ENCODE peak calls at places on chromosomes 11 and 22, in five cellular contexts. S is ACHN, X is substantia nigra, I is NCI-H1930, U is cardiac fibroblast. M is an unnamed sample.

GRCh38 chr11:86606849-86607481 is 65.5 kb downstream of the ME3 start:
- DNase-seq in I (no peak), U (peak), S (no peak), X (no peak), M (peak)

GRCh38 chr22:44229331-44229730 is 48.6 kb downstream of the PARVG start:
- DNase-seq in I (no peak), X (no peak), S (no peak), U (peak), M (no peak)

GRCh38 chr11:132895340-132895739 is 637.0 kb downstream of the OPCML start:
- DNase-seq in X (no peak), U (peak), I (no peak), S (no peak), M (no peak)

GRCh38 chr11:58285483-58286040 is 17.5 kb upstream of the OR10W1 start:
- DNase-seq in I (no peak), X (no peak), U (no peak), S (no peak), M (no peak)

GRCh38 chr22:49638788-49639187 is 188.9 kb downstream of the BRD1 start:
- DNase-seq in S (peak), I (no peak), U (no peak), X (peak), M (no peak)

GRCh38 chr11:67312187-67313021 is 9.1 kb downstream of the SSH3 start:
- DNase-seq in S (no peak), I (no peak), X (peak), U (no peak), M (no peak)

GRCh38 chr11:71447791-71448256 is 369 bp downstream of the DHCR7 start:
- DNase-seq in U (no peak), X (no peak), S (no peak), I (no peak), M (no peak)

GRCh38 chr11:28729339-28729738 is 621.2 kb downstream of the METTL15 start:
- DNase-seq in U (no peak), X (no peak), I (no peak), S (no peak), M (no peak)

GRCh38 chr22:48579035-48579914 is 1248.4 kb downstream of the BRD1 start:
- DNase-seq in U (no peak), S (no peak), X (no peak), I (no peak), M (no peak)

GRCh38 chr11:30902929-30903328 is 316.8 kb upstream of the MPPED2 start:
- DNase-seq in S (no peak), I (no peak), U (no peak), X (no peak), M (no peak)

GRCh38 chr11:57560146-57560545 is 7.3 kb downstream of the UBE2L6 start:
- DNase-seq in U (no peak), I (no peak), S (no peak), X (no peak), M (no peak)

GRCh38 chr11:34481307-34481706 is 32.3 kb downstream of the ELF5 start:
- DNase-seq in U (no peak), S (no peak), X (no peak), I (no peak), M (no peak)

GRCh38 chr22:46011627-46012181 is 34.7 kb upstream of the WNT7B start:
- DNase-seq in S (no peak), X (no peak), U (no peak), I (no peak), M (no peak)

GRCh38 chr11:19918302-19919049 is 205.8 kb downstream of the NAV2 start:
- DNase-seq in X (no peak), S (no peak), I (no peak), U (peak), M (peak)

GRCh38 chr11:78313181-78313788 is 104.3 kb downstream of the GAB2 start:
- DNase-seq in I (no peak), X (peak), U (peak), S (no peak), M (peak)

GRCh38 chr22:41538583-41538982 is 5.7 kb downstream of the POLR3H start:
- DNase-seq in S (no peak), U (no peak), X (no peak), I (no peak), M (no peak)

GRCh38 chr22:43302462-43303109 is 40.6 kb downstream of the SCUBE1 start:
- DNase-seq in I (no peak), U (no peak), X (no peak), S (no peak), M (no peak)

GRCh38 chr11:70535191-70535971 is 137.1 kb downstream of the CTTN start:
- DNase-seq in X (no peak), U (no peak), I (no peak), S (no peak), M (no peak)

GRCh38 chr11:4102711-4103110 is 8.1 kb downstream of the RRM1 start:
- DNase-seq in U (no peak), S (no peak), X (no peak), I (no peak), M (no peak)

GRCh38 chr11:70505761-70506657 is 107.7 kb downstream of the CTTN start:
- DNase-seq in U (no peak), I (no peak), X (no peak), S (no peak), M (no peak)

GRCh38 chr11:612201-612960 is 3.4 kb downstream of the IRF7 start:
- DNase-seq in U (peak), S (peak), I (no peak), X (no peak), M (no peak)

GRCh38 chr11:40425168-40425567 is 1034.3 kb downstream of the LRRC4C start:
- DNase-seq in U (no peak), X (no peak), I (no peak), S (no peak), M (no peak)

GRCh38 chr11:2574553-2575535 is 125.0 kb downstream of the KCNQ1OT1 start:
- DNase-seq in X (no peak), S (no peak), I (no peak), U (no peak), M (no peak)

M was measured in fibroblast of the aortic adventitia.